ENCODE peak calls at places on chromosomes 12 and 14, in seven cellular contexts. One of them, this sample, is unnamed.

GRCh38 chr12:104533134-104533533 is 76.4 kb downstream of the CHST11 start:
- DNase-seq in MM.1S: no peak
- DNase-seq in Peyer's patch: no peak
- DNase-seq in lower lobe of right lung: no peak
- DNase-seq in brain microvascular endothelial cell: no peak
- DNase-seq in uterus: no peak
- DNase-seq in IMR-90: no peak
- DNase-seq in this sample: no peak

GRCh38 chr14:28308727-28309126 is 457.9 kb upstream of the FOXG1 start:
- DNase-seq in IMR-90: no peak
- DNase-seq in MM.1S: no peak
- DNase-seq in lower lobe of right lung: no peak
- DNase-seq in Peyer's patch: no peak
- DNase-seq in brain microvascular endothelial cell: peak; percentile 61
- DNase-seq in uterus: no peak
- DNase-seq in this sample: no peak

GRCh38 chr12:122730215-122731014 is at the start of gene HCAR1:
- DNase-seq in Peyer's patch: no peak
- DNase-seq in lower lobe of right lung: no peak
- DNase-seq in brain microvascular endothelial cell: peak; percentile 36
- DNase-seq in IMR-90: no peak
- DNase-seq in MM.1S: no peak
- DNase-seq in uterus: no peak
- DNase-seq in this sample: no peak

GRCh38 chr12:68667896-68668295 is 18.9 kb upstream of the NUP107 start:
- DNase-seq in uterus: no peak
- DNase-seq in lower lobe of right lung: no peak
- DNase-seq in Peyer's patch: no peak
- DNase-seq in MM.1S: no peak
- DNase-seq in brain microvascular endothelial cell: no peak
- DNase-seq in IMR-90: no peak
- DNase-seq in this sample: no peak

GRCh38 chr12:70831538-70831937 is 89.0 kb downstream of the PTPRR start:
- DNase-seq in lower lobe of right lung: no peak
- DNase-seq in uterus: no peak
- DNase-seq in brain microvascular endothelial cell: no peak
- DNase-seq in IMR-90: peak; percentile 4
- DNase-seq in Peyer's patch: no peak
- DNase-seq in MM.1S: peak; percentile 84
- DNase-seq in this sample: no peak

GRCh38 chr14:62462996-62463395 is 582.3 kb downstream of the KCNH5 start:
- DNase-seq in uterus: no peak
- DNase-seq in MM.1S: no peak
- DNase-seq in Peyer's patch: no peak
- DNase-seq in IMR-90: no peak
- DNase-seq in lower lobe of right lung: no peak
- DNase-seq in brain microvascular endothelial cell: no peak
- DNase-seq in this sample: no peak

GRCh38 chr12:38772427-38772826 is 133.0 kb downstream of the CPNE8 start:
- DNase-seq in uterus: no peak
- DNase-seq in Peyer's patch: no peak
- DNase-seq in IMR-90: no peak
- DNase-seq in lower lobe of right lung: no peak
- DNase-seq in MM.1S: no peak
- DNase-seq in brain microvascular endothelial cell: no peak
- DNase-seq in this sample: no peak

GRCh38 chr12:94074970-94075695 is 73.2 kb upstream of the PLXNC1 start:
- DNase-seq in IMR-90: peak; percentile 89
- DNase-seq in uterus: peak; percentile 79
- DNase-seq in brain microvascular endothelial cell: peak; percentile 76
- DNase-seq in MM.1S: no peak
- DNase-seq in lower lobe of right lung: peak; percentile 62
- DNase-seq in Peyer's patch: no peak
- DNase-seq in this sample: peak; percentile 76

GRCh38 chr14:55587847-55588246 is 7.8 kb downstream of the KTN1 start:
- DNase-seq in uterus: no peak
- DNase-seq in IMR-90: no peak
- DNase-seq in brain microvascular endothelial cell: no peak
- DNase-seq in Peyer's patch: no peak
- DNase-seq in MM.1S: no peak
- DNase-seq in lower lobe of right lung: no peak
- DNase-seq in this sample: no peak

GRCh38 chr14:99360774-99361595 is 89.0 kb upstream of the BCL11B start:
- DNase-seq in uterus: no peak
- DNase-seq in lower lobe of right lung: no peak
- DNase-seq in IMR-90: no peak
- DNase-seq in MM.1S: no peak
- DNase-seq in brain microvascular endothelial cell: no peak
- DNase-seq in Peyer's patch: no peak
- DNase-seq in this sample: no peak

GRCh38 chr12:64400041-64400440 is 4.2 kb upstream of the XPOT start:
- DNase-seq in uterus: no peak
- DNase-seq in brain microvascular endothelial cell: peak; percentile 71
- DNase-seq in Peyer's patch: no peak
- DNase-seq in IMR-90: peak; percentile 68
- DNase-seq in lower lobe of right lung: no peak
- DNase-seq in MM.1S: no peak
- DNase-seq in this sample: no peak

GRCh38 chr12:14403711-14404164 is 38.3 kb downstream of the ATF7IP start:
- DNase-seq in brain microvascular endothelial cell: peak; percentile 83
- DNase-seq in uterus: no peak
- DNase-seq in Peyer's patch: no peak
- DNase-seq in IMR-90: peak; percentile 82
- DNase-seq in MM.1S: peak; percentile 51
- DNase-seq in lower lobe of right lung: no peak
- DNase-seq in this sample: no peak

GRCh38 chr12:49358548-49359141 is 8.6 kb upstream of the SPATS2 start:
- DNase-seq in MM.1S: peak; percentile 76
- DNase-seq in uterus: no peak
- DNase-seq in Peyer's patch: peak; percentile 52
- DNase-seq in IMR-90: peak; percentile 65
- DNase-seq in brain microvascular endothelial cell: peak; percentile 59
- DNase-seq in lower lobe of right lung: no peak
- DNase-seq in this sample: no peak

GRCh38 chr12:31035944-31036665 is 37.6 kb upstream of the DDX11 start:
- DNase-seq in brain microvascular endothelial cell: no peak
- DNase-seq in Peyer's patch: no peak
- DNase-seq in IMR-90: peak; percentile 18
- DNase-seq in uterus: no peak
- DNase-seq in MM.1S: no peak
- DNase-seq in lower lobe of right lung: no peak
- DNase-seq in this sample: no peak

GRCh38 chr12:41140117-41140516 is 48.0 kb upstream of the PDZRN4 start:
- DNase-seq in Peyer's patch: no peak
- DNase-seq in uterus: no peak
- DNase-seq in lower lobe of right lung: no peak
- DNase-seq in IMR-90: no peak
- DNase-seq in MM.1S: peak; percentile 9
- DNase-seq in brain microvascular endothelial cell: no peak
- DNase-seq in this sample: no peak
- H3K27ac ChIP-seq in Peyer's patch: no peak overlapping the region
- H3K27ac ChIP-seq in uterus: no peak overlapping the region
- H3K27ac ChIP-seq in lower lobe of right lung: no peak overlapping the region
- H3K27ac ChIP-seq in IMR-90: no peak overlapping the region
- H3K27ac ChIP-seq in MM.1S: peak overlapping the region; percentile 36
- H3K27ac ChIP-seq in brain microvascular endothelial cell: no peak overlapping the region
- H3K27ac ChIP-seq in this sample: no peak overlapping the region

GRCh38 chr14:103126873-103127304 is 3.6 kb downstream of the TNFAIP2 start:
- DNase-seq in uterus: peak; percentile 48
- DNase-seq in brain microvascular endothelial cell: no peak
- DNase-seq in MM.1S: no peak
- DNase-seq in lower lobe of right lung: peak; percentile 78
- DNase-seq in IMR-90: no peak
- DNase-seq in Peyer's patch: no peak
- DNase-seq in this sample: peak; percentile 60
- TF ChIP-seq CTCF in uterus: no peak
- TF ChIP-seq CTCF in brain microvascular endothelial cell: no peak
- TF ChIP-seq CTCF in MM.1S: no peak
- TF ChIP-seq CTCF in lower lobe of right lung: peak; percentile 13
- TF ChIP-seq CTCF in IMR-90: peak; percentile 33
- TF ChIP-seq CTCF in Peyer's patch: peak; percentile 72
- TF ChIP-seq CTCF in this sample: peak; percentile 36

DNA sequence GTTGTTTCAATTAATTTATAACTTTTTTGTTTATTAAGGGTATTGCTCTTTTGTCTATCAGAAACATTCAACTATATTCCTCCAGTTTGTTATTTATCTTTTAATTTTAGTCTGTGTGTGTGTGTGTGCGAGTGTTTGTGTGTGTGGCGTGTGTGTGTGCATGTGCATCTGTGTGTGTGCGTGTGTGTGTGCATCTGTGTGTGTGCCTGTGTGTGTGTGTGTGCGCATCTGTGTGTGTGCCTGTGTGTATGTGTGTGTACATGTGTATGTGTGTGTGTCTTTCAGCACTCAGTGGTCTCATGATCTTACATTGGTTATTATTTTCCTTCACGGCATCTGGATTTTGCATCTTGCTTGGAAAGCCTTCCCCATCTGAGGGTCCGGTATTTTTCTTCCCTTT is 281.0 kb upstream of the RTL1 start:
- DNase-seq in IMR-90: no peak
- DNase-seq in MM.1S: no peak
- DNase-seq in Peyer's patch: no peak
- DNase-seq in lower lobe of right lung: no peak
- DNase-seq in uterus: no peak
- DNase-seq in brain microvascular endothelial cell: no peak
- DNase-seq in this sample: no peak
- H3K27me3 ChIP-seq in IMR-90: peaks cover 18% of the 10 kb centered on the region
- H3K27me3 ChIP-seq in MM.1S: peaks cover 3% of the 10 kb centered on the region
- H3K27me3 ChIP-seq in Peyer's patch: no peaks in the 10 kb centered on the region
- H3K27me3 ChIP-seq in lower lobe of right lung: peaks cover 8% of the 10 kb centered on the region
- H3K27me3 ChIP-seq in uterus: no peaks in the 10 kb centered on the region
- H3K27me3 ChIP-seq in brain microvascular endothelial cell: no peaks in the 10 kb centered on the region
- H3K27me3 ChIP-seq in this sample: peaks cover 80% of the 10 kb centered on the region

GRCh38 chr14:74579447-74580274 is 32.4 kb downstream of the LTBP2 start:
- DNase-seq in uterus: no peak
- DNase-seq in brain microvascular endothelial cell: peak; percentile 76
- DNase-seq in MM.1S: no peak
- DNase-seq in IMR-90: peak; percentile 94
- DNase-seq in lower lobe of right lung: no peak
- DNase-seq in Peyer's patch: no peak
- DNase-seq in this sample: no peak
- H3K27ac ChIP-seq in uterus: peak overlapping the region; percentile 55
- H3K27ac ChIP-seq in brain microvascular endothelial cell: peak overlapping the region; percentile 53
- H3K27ac ChIP-seq in MM.1S: no peak overlapping the region
- H3K27ac ChIP-seq in IMR-90: peak overlapping the region; percentile 80
- H3K27ac ChIP-seq in lower lobe of right lung: peak overlapping the region; percentile 31
- H3K27ac ChIP-seq in Peyer's patch: no peak overlapping the region
- H3K27ac ChIP-seq in this sample: no peak overlapping the region

This sample was measured in left ventricle myocardium inferior.